ENCODE peak calls at places on chromosomes 16 and 17, in nine cellular contexts. F is brain microvascular endothelial cell; Y is CD8-positive, alpha-beta memory T cell; B is Calu3; D is tibial nerve; U is AG04450; V is left colon; X is T47D; E is type B pancreatic cell. H is an unnamed sample.
A peak's percentile ranks its signal among the peaks of the same experiment; 100 is the strongest.

GRCh38 chr17:66676421-66676820 is 158.5 kb upstream of the CACNG5 start:
- DNase-seq in F (no peak), Y (no peak), B (peak; percentile 89), D (no peak), U (no peak), V (peak; percentile 95), X (peak; percentile 92), E (no peak), H (no peak)

GRCh38 chr16:53949716-53950410 is 245.9 kb downstream of the FTO start:
- DNase-seq in F (no peak), Y (no peak), B (no peak), D (no peak), U (no peak), V (no peak), X (peak; percentile 20), E (no peak), H (no peak)

GRCh38 chr16:81778861-81779539 is at the start of gene PLCG2:
- DNase-seq in F (peak; percentile 19), Y (peak; percentile 81), B (peak; percentile 91), D (peak; percentile 22), U (no peak), V (peak; percentile 68), X (peak; percentile 89), E (peak; percentile 79), H (peak; percentile 51)

GRCh38 chr16:11310997-11311561 is 29.9 kb upstream of the PRM1 start:
- DNase-seq in F (no peak), Y (peak; percentile 72), B (no peak), D (no peak), U (no peak), V (no peak), X (no peak), E (no peak), H (no peak)

GRCh38 chr17:75518201-75518600 is 1.9 kb downstream of the TSEN54 start:
- DNase-seq in F (no peak), Y (peak; percentile 78), B (no peak), D (no peak), U (no peak), V (no peak), X (no peak), E (no peak), H (no peak)

GRCh38 chr16:17205279-17206139 is 265.3 kb downstream of the XYLT1 start:
- DNase-seq in F (no peak), Y (no peak), B (peak; percentile 34), D (no peak), U (peak; percentile 80), V (no peak), X (peak; percentile 84), E (no peak), H (peak; percentile 84)

GRCh38 chr16:87457724-87458423 is 35.0 kb downstream of the ZCCHC14 start:
- DNase-seq in F (peak; percentile 91), Y (no peak), B (peak; percentile 74), D (no peak), U (peak; percentile 96), V (no peak), X (no peak), E (no peak), H (peak; percentile 91)

GRCh38 chr16:2897110-2897509 is 14.1 kb downstream of the FLYWCH2 start:
- DNase-seq in F (peak; percentile 63), Y (no peak), B (no peak), D (no peak), U (no peak), V (no peak), X (no peak), E (no peak), H (no peak)

GRCh38 chr16:23700509-23700908 is 12.5 kb downstream of the ERN2 start:
- DNase-seq in F (no peak), Y (no peak), B (no peak), D (no peak), U (no peak), V (no peak), X (no peak), E (no peak), H (no peak)

H was measured in adipocyte.